ENCODE peak calls at places on chromosomes 2 and 18, in four cellular contexts. B is SK-N-SH, Y is K562, Z is HCT116. F is an unnamed sample.

GRCh38 chr2:26355038-26355995 is 8.7 kb upstream of the ADGRF3 start:
- DNase-seq in B (no peak), Y (peak; percentile 93), Z (peak; percentile 97), F (no peak)

GRCh38 chr18:13558132-13558531 is 168.2 kb downstream of the FAM210A start:
- DNase-seq in B (peak; percentile 83), Y (peak; percentile 52), Z (peak; percentile 31), F (peak; percentile 52)

GRCh38 chr2:8141079-8141762 is 540.6 kb upstream of the ID2 start:
- DNase-seq in B (no peak), Y (no peak), Z (no peak), F (no peak)

GRCh38 chr2:71578665-71579371 is 125.5 kb downstream of the DYSF start:
- DNase-seq in B (no peak), Y (no peak), Z (no peak), F (no peak)

GRCh38 chr2:32741575-32741974 is 113.7 kb downstream of the TTC27 start:
- DNase-seq in B (no peak), Y (no peak), Z (no peak), F (no peak)

GRCh38 chr2:19261061-19261460 is 97.4 kb downstream of the OSR1 start:
- DNase-seq in B (no peak), Y (no peak), Z (no peak), F (no peak)

GRCh38 chr2:12261993-12262680 is 454.6 kb upstream of the TRIB2 start:
- DNase-seq in B (no peak), Y (no peak), Z (no peak), F (no peak)

GRCh38 chr2:187569042-187569441 is 14.8 kb upstream of the TFPI start:
- DNase-seq in B (no peak), Y (no peak), Z (no peak), F (no peak)

DNA sequence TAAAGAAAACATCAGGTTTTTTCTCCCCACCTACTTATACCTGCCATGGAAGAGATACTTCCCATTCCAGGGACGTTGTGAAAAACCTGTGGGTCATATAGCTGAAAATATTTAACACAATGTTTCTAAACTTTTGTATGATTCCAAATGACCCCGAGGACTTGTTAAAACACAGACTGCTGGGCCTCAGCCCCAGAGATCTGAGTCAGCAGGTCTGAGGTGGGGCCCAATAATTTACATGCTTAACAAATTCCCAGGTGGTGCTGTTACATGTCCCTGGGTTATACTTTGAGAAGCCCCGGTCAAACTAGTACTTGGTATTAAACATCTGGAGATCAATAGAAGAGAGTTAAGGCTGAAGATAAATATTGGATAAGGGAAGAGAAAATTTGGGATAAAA is 71.4 kb upstream of the FRZB start:
- DNase-seq in B (no peak), Y (no peak), Z (no peak), F (no peak)
- TF ChIP-seq ELF1 in B (no peak), Y (no peak), Z (no peak), F (no peak)

DNA sequence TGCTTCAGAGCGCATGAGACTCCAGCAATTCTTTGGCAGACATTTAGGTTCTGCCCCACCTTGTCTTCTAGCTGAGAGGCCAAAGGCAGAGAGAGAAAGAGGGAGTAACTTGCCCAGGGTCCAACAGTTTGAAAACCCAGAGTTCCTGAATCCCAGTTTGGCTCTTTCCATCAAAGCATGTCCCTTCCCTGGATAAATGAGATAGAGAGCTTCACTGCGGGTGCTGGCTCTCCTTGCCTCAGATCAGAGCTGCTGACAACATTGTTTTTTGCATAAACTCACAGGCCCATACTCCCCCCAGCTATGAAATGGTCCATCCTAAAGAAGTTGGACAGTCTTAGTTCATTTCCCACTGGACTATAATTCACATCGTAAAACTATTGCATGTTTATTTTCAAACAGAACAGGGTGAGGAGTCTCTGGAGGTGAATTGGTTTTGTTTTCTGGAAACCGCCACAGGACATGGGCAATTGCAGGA is 25.2 kb upstream of the SLC14A2 start:
- DNase-seq in B (no peak), Y (no peak), Z (no peak), F (no peak)
- TF ChIP-seq POLR2AphosphoS5 in B (no peak), Y (no peak), Z (no peak), F (no peak)

GRCh38 chr2:241002275-241003046 is 4.0 kb downstream of the SNED1 start:
- DNase-seq in B (no peak), Y (no peak), Z (no peak), F (no peak)
- TF ChIP-seq ELF1 in B (no peak), Y (no peak), Z (no peak), F (no peak)

GRCh38 chr2:225620227-225620626 is 220.7 kb downstream of the NYAP2 start:
- DNase-seq in B (no peak), Y (no peak), Z (no peak), F (no peak)
- TF ChIP-seq POLR2AphosphoS5 in B (no peak), Y (no peak), Z (no peak), F (no peak)

GRCh38 chr2:180927030-180927686 is 53.2 kb upstream of the UBE2E3 start:
- DNase-seq in B (no peak), Y (no peak), Z (no peak), F (no peak)
- TF ChIP-seq ELF1 in B (no peak), Y (no peak), Z (no peak), F (no peak)

GRCh38 chr18:6570581-6571238 is 156.0 kb upstream of the L3MBTL4 start:
- DNase-seq in B (no peak), Y (no peak), Z (no peak), F (no peak)

GRCh38 chr18:6565336-6566081 is 150.8 kb upstream of the L3MBTL4 start:
- DNase-seq in B (no peak), Y (no peak), Z (no peak), F (no peak)

GRCh38 chr18:6566338-6566911 is 151.7 kb upstream of the L3MBTL4 start:
- DNase-seq in B (no peak), Y (no peak), Z (no peak), F (no peak)

GRCh38 chr18:6571239-6571602 is 156.5 kb upstream of the L3MBTL4 start:
- DNase-seq in B (no peak), Y (no peak), Z (no peak), F (no peak)

DNA sequence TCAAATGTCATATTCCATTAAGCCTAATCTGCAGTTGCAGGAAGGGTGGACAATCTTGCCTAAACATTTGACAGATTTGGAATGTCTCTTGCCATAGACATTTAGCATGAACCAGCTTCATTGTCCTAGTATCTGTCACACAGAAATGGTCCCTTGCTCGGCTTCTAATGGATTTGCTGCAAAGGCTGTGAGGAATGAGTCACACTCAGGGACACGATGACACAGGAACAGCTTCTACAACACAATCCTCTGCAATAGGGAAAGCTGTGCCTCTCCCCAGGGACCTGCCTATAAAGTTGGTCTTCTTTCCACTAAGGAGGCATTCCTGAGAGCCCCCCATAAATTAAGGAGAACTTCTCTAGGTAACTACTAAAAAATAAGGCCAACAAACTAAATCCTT is 155.1 kb upstream of the L3MBTL4 start:
- DNase-seq in B (no peak), Y (no peak), Z (no peak), F (no peak)
- TF ChIP-seq POLR2AphosphoS5 in B (no peak), Y (no peak), Z (no peak), F (no peak)